ENCODE peak calls at places on chromosomes 11 and 22, in seven cellular contexts. Y, O, X, F, I, N and L are unnamed samples. For H3K4me1, the result is how much of the 10 kb centered on the place peaks cover.

GRCh38 chr22:48151641-48152040 is 1389.2 kb downstream of the TBC1D22A start:
- DNase-seq in Y (no peak), O (no peak), X (no peak), F (no peak), I (no peak), N (no peak), L (no peak)

GRCh38 chr11:112612283-112612849 is 348.9 kb upstream of the NCAM1 start:
- DNase-seq in Y (no peak), O (no peak), X (no peak), F (no peak), I (no peak), N (no peak), L (no peak)

GRCh38 chr11:117081908-117082307 is 16.3 kb downstream of the SIK3 start:
- DNase-seq in Y (no peak), O (no peak), X (no peak), F (no peak), I (no peak), N (no peak), L (no peak)

GRCh38 chr11:579830-580601 is 3.7 kb downstream of the PHRF1 start:
- DNase-seq in Y (no peak), O (no peak), X (no peak), F (no peak), I (no peak), N (no peak), L (no peak)

GRCh38 chr11:107157146-107157808 is 139.0 kb upstream of the GUCY1A2 start:
- DNase-seq in Y (no peak), O (no peak), X (no peak), F (no peak), I (no peak), N (no peak), L (no peak)

GRCh38 chr22:33652596-33652995 is 267.7 kb downstream of the LARGE1 start:
- DNase-seq in Y (no peak), O (no peak), X (no peak), F (no peak), I (no peak), N (no peak), L (no peak)

GRCh38 chr11:114559425-114560310 is at the start of gene NXPE1:
- DNase-seq in Y (no peak), O (no peak), X (no peak), F (no peak), I (no peak), N (no peak), L (no peak)

GRCh38 chr11:921921-922678 is 3.6 kb upstream of the AP2A2 start:
- DNase-seq in Y (no peak), O (no peak), X (no peak), F (no peak), I (no peak), N (no peak), L (no peak)

GRCh38 chr11:17263803-17264202 is 12.7 kb upstream of the NUCB2 start:
- DNase-seq in Y (no peak), O (no peak), X (no peak), F (no peak), I (no peak), N (no peak), L (no peak)

GRCh38 chr11:110971110-110971509 is 258.9 kb upstream of the ARHGAP20 start:
- DNase-seq in Y (no peak), O (no peak), X (no peak), F (no peak), I (no peak), N (no peak), L (no peak)

GRCh38 chr11:26227883-26228502 is 103.9 kb upstream of the ANO3 start:
- DNase-seq in Y (no peak), O (no peak), X (no peak), F (no peak), I (no peak), N (no peak), L (no peak)

GRCh38 chr11:85170184-85170583 is 457.0 kb downstream of the DLG2 start:
- DNase-seq in Y (no peak), O (no peak), X (no peak), F (no peak), I (no peak), N (no peak), L (no peak)

GRCh38 chr11:16193897-16194381 is 162.4 kb downstream of the SOX6 start:
- DNase-seq in Y (no peak), O (no peak), X (no peak), F (no peak), I (no peak), N (no peak), L (no peak)

GRCh38 chr11:92978226-92979111 is 9.0 kb downstream of the MTNR1B start:
- DNase-seq in Y (no peak), O (no peak), X (no peak), F (no peak), I (peak), N (no peak), L (no peak)

GRCh38 chr11:123301696-123302400 is 106.8 kb upstream of the CLMP start:
- DNase-seq in Y (no peak), O (peak), X (peak), F (peak), I (peak), N (peak), L (no peak)

GRCh38 chr22:20550057-20550817 is 42.8 kb downstream of the MED15 start:
- DNase-seq in Y (no peak), O (peak), X (no peak), F (no peak), I (no peak), N (no peak), L (peak)

GRCh38 chr11:36868380-36868779 is 270.3 kb upstream of the RAG2 start:
- DNase-seq in Y (no peak), O (no peak), X (no peak), F (no peak), I (no peak), N (no peak), L (no peak)

GRCh38 chr11:124640660-124641059 is 18.0 kb downstream of the TBRG1 start:
- DNase-seq in Y (no peak), O (no peak), X (no peak), F (peak), I (no peak), N (no peak), L (no peak)

GRCh38 chr11:117931971-117932370 is 2.8 kb upstream of the TMPRSS13 start:
- DNase-seq in Y (no peak), O (peak), X (no peak), F (no peak), I (no peak), N (peak), L (no peak)

GRCh38 chr11:11607772-11608171 is 14.0 kb downstream of the GALNT18 start:
- DNase-seq in Y (no peak), O (no peak), X (no peak), F (no peak), I (no peak), N (no peak), L (no peak)

GRCh38 chr11:126512251-126512650 is 156.8 kb downstream of the ST3GAL4 start:
- DNase-seq in Y (no peak), O (peak), X (no peak), F (no peak), I (no peak), N (no peak), L (no peak)

GRCh38 chr22:28105988-28106387 is 186.9 kb upstream of the PITPNB start:
- DNase-seq in Y (no peak), O (no peak), X (no peak), F (no peak), I (no peak), N (no peak), L (no peak)

GRCh38 chr11:63212742-63213141 is 30.7 kb downstream of the SLC22A25 start:
- DNase-seq in Y (no peak), O (no peak), X (no peak), F (no peak), I (no peak), N (no peak), L (no peak)

GRCh38 chr11:14974723-14975587 is 2.8 kb upstream of the CALCA start:
- DNase-seq in Y (no peak), O (peak), X (no peak), F (peak), I (peak), N (peak), L (no peak)

GRCh38 chr11:33844236-33844635 is 47.6 kb downstream of the LMO2 start:
- DNase-seq in Y (no peak), O (no peak), X (no peak), F (no peak), I (no peak), N (no peak), L (no peak)

GRCh38 chr11:88301478-88302140 is 35.9 kb downstream of the CTSC start:
- DNase-seq in Y (no peak), O (no peak), X (no peak), F (no peak), I (no peak), N (no peak), L (no peak)

GRCh38 chr11:70595452-70595851 is 197.1 kb downstream of the CTTN start:
- DNase-seq in Y (no peak), O (no peak), X (no peak), F (no peak), I (no peak), N (no peak), L (no peak)

GRCh38 chr11:131687291-131688055 is 317.1 kb downstream of the NTM start:
- DNase-seq in Y (no peak), O (no peak), X (no peak), F (peak), I (no peak), N (no peak), L (no peak)

GRCh38 chr11:57604289-57605010 is 7.0 kb downstream of the SERPING1 start:
- DNase-seq in Y (no peak), O (peak), X (no peak), F (no peak), I (no peak), N (no peak), L (no peak)

GRCh38 chr22:41762980-41763779 is 37.3 kb upstream of the CCDC134 start:
- DNase-seq in Y (no peak), O (peak), X (peak), F (peak), I (no peak), N (peak), L (no peak)

GRCh38 chr11:19243143-19243542 is 2.4 kb upstream of the E2F8 start:
- DNase-seq in Y (no peak), O (no peak), X (no peak), F (no peak), I (no peak), N (no peak), L (no peak)

GRCh38 chr11:68798221-68798813 is 43.4 kb downstream of the CPT1A start:
- DNase-seq in Y (no peak), O (peak), X (no peak), F (peak), I (no peak), N (peak), L (no peak)

GRCh38 chr11:49995559-49995958 is 13.2 kb upstream of the OR4C12 start:
- DNase-seq in Y (no peak), O (no peak), X (peak), F (peak), I (no peak), N (no peak), L (no peak)
- TF ChIP-seq POLR2AphosphoS5 in Y (no peak), O (no peak), X (no peak), F (no peak), I (no peak), N (no peak), L (no peak)

GRCh38 chr11:44303401-44303938 is 6.5 kb downstream of the ALX4 start:
- DNase-seq in Y (no peak), O (no peak), X (no peak), F (no peak), I (no peak), N (no peak), L (no peak)
- TF ChIP-seq POLR2A in Y (no peak), O (no peak), X (no peak), F (no peak), I (no peak), N (no peak), L (no peak)

GRCh38 chr22:35919002-35919542 is 109.6 kb downstream of the RBFOX2 start:
- DNase-seq in Y (no peak), O (no peak), X (no peak), F (no peak), I (no peak), N (no peak), L (no peak)
- H3K4me1 ChIP-seq in Y (under half), O (under half), X (under half), F (under half), I (under half), N (under half), L (half or more)

GRCh38 chr11:5524756-5525155 is 8.3 kb upstream of the UBQLNL start:
- DNase-seq in Y (no peak), O (no peak), X (no peak), F (no peak), I (no peak), N (no peak), L (no peak)
- TF ChIP-seq POLR2AphosphoS5 in Y (no peak), O (no peak), X (no peak), F (no peak), I (no peak), N (no peak), L (no peak)

DNA sequence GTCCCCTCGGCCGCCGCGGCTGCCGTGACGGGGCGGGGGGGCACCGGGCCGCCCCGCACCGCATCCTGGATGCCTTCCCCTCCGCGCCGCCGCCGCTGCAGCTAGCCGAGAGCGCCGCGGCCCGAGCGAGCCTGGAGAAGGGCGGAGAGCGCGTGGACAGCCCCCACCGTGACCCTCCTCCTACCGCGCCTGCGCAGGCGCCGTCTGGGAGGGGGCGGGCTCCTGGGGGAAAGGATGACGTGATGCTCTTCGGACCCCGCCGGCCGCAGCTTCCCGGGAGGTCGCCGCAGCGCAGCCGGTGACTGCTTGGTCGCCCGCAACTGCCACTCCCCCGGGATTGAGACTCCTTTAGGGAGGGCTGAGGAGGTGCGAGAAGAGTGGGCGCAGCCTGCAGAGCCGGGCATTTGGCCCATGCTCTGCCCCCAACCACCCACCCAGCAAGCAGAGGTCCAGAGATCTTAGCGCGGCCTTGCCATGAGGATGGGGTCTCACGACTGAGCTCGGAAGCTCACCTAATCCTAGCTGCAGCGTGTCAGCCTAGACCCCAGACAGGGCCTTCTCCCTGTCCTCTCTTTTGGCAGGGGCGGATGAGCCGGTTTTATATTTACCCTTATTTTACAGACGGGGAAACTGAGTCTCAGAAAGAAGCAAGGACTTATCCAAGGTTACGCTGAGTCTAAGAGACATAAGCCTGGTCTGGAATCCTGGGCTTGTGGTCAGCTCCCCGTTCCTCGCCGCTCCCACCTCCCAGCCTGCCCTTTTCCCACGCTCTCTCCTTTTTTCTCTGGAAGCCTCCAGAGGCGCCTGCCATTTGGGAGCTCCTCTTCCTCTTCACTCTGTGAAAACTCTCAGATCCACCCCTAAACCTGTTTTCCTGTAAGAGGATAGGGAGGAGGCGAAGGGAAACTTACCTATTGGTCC is at the start of gene DENND5A:
- DNase-seq in Y (peak), O (peak), X (peak), F (peak), I (peak), N (peak), L (peak)
- TF ChIP-seq POLR2A in Y (peak), O (peak), X (peak), F (peak), I (no peak), N (peak), L (no peak)

DNA sequence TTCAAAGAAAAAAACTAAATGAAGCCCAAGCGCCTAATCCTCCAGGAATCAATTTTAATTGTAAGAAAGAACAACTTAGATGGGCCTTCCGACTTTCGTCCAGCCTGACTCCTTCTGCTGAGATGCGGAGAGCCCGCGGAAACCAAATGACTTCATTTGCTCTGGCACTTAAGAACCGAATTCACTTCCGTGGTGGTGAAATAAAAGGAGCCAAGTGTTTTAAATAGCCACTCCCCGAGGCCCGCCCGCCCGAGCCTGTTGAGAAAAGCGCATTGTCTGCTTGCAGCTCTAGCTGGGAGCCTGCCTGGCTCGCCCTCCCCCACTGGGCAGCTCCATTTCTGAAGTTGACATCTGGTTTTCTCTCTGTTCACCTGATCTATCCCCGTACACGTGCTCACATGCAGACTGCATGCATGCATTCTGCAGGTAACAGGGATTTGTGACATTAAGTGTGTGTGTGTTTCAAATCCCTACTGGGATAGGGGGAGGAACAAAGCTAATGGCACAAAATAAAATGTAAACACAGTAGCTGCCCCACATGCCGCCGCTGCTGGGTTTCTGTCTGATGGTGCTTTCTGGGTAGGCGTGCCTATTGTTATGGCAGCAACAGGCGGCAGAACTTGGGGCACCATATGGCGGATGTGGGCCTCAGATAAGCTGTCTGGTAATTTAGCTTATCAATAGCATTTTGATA is 6.2 kb downstream of the TEAD1 start:
- DNase-seq in Y (peak), O (no peak), X (peak), F (peak), I (peak), N (peak), L (peak)
- H3K4me1 ChIP-seq in Y (under half), O (under half), X (under half), F (under half), I (under half), N (half or more), L (half or more)